ENCODE peak calls at places on chromosomes 11 and 22, in seven cellular contexts. K is myocyte; D is NCI-H1436; J is naive thymus-derived CD4-positive, alpha-beta T cell; B is heart left ventricle; X is brain microvascular endothelial cell; C is stimulated activated CD4-positive, alpha-beta T cell treated with anti-CD3 and anti-CD28 coated beads, Interleukin-1b, Interleukin-23, amount 100 ng/mL, for 48 hours. H is an unnamed sample.

GRCh38 chr11:6077723-6078122 is 29.8 kb upstream of the OR56B4 start:
- DNase-seq in K (no peak), D (no peak), J (no peak), B (no peak), X (no peak), C (no peak), H (no peak)

GRCh38 chr22:42613869-42614268 is 814 bp downstream of the POLDIP3 start:
- DNase-seq in K (no peak), D (no peak), J (no peak), B (no peak), X (no peak), C (no peak), H (no peak)

GRCh38 chr11:132248585-132248984 is 878.2 kb downstream of the NTM start:
- DNase-seq in K (no peak), D (no peak), J (no peak), B (no peak), X (no peak), C (no peak), H (no peak)

GRCh38 chr11:94276943-94277342 is 27.4 kb upstream of the IZUMO1R start:
- DNase-seq in K (no peak), D (no peak), J (no peak), B (no peak), X (no peak), C (no peak), H (no peak)

GRCh38 chr22:42895087-42895486 is 38.0 kb upstream of the ARFGAP3 start:
- DNase-seq in K (no peak), D (no peak), J (no peak), B (no peak), X (no peak), C (peak; percentile 11), H (no peak)

GRCh38 chr11:45664376-45665205 is 831 bp downstream of the CHST1 start:
- DNase-seq in K (no peak), D (no peak), J (no peak), B (no peak), X (no peak), C (no peak), H (no peak)

GRCh38 chr11:126137146-126137545 is 74.3 kb downstream of the RPUSD4 start:
- DNase-seq in K (peak; percentile 52), D (no peak), J (no peak), B (no peak), X (no peak), C (no peak), H (no peak)

GRCh38 chr11:73612601-73613137 is 14.8 kb upstream of the FAM168A start:
- DNase-seq in K (no peak), D (no peak), J (no peak), B (no peak), X (no peak), C (no peak), H (no peak)

GRCh38 chr22:42316988-42317387 is 46.5 kb upstream of the TCF20 start:
- DNase-seq in K (peak; percentile 24), D (peak; percentile 22), J (no peak), B (no peak), X (no peak), C (peak; percentile 42), H (no peak)

GRCh38 chr11:134764367-134764766 is 352.3 kb upstream of the B3GAT1 start:
- DNase-seq in K (no peak), D (no peak), J (no peak), B (no peak), X (no peak), C (no peak), H (no peak)

GRCh38 chr11:111977141-111978027 is 40.2 kb downstream of the DIXDC1 start:
- DNase-seq in K (peak; percentile 73), D (peak; percentile 3), J (no peak), B (peak; percentile 86), X (peak; percentile 29), C (no peak), H (no peak)

GRCh38 chr22:33492210-33492651 is 428.0 kb downstream of the LARGE1 start:
- DNase-seq in K (no peak), D (no peak), J (no peak), B (no peak), X (no peak), C (no peak), H (no peak)

GRCh38 chr22:17235149-17235655 is 16.0 kb upstream of the ADA2 start:
- DNase-seq in K (no peak), D (no peak), J (no peak), B (no peak), X (no peak), C (no peak), H (no peak)

GRCh38 chr11:69317401-69318092 is 23.6 kb downstream of the MYEOV start:
- DNase-seq in K (no peak), D (no peak), J (no peak), B (no peak), X (peak; percentile 11), C (no peak), H (no peak)

GRCh38 chr22:49951678-49951985 is 8.9 kb upstream of the PIM3 start:
- DNase-seq in K (no peak), D (no peak), J (no peak), B (no peak), X (no peak), C (no peak), H (no peak)

GRCh38 chr22:25447689-25448434 is 116.6 kb upstream of the GRK3 start:
- DNase-seq in K (peak; percentile 92), D (peak; percentile 79), J (peak; percentile 71), B (peak; percentile 97), X (peak; percentile 88), C (peak; percentile 93), H (peak; percentile 57)

GRCh38 chr11:69636870-69637600 is 3.9 kb upstream of the CCND1 start:
- DNase-seq in K (no peak), D (no peak), J (no peak), B (no peak), X (no peak), C (no peak), H (no peak)

GRCh38 chr11:68840661-68841653 is 759 bp downstream of the CPT1A start:
- DNase-seq in K (peak; percentile 22), D (no peak), J (no peak), B (peak; percentile 84), X (no peak), C (no peak), H (no peak)

GRCh38 chr11:4181780-4182721 is 87.5 kb downstream of the RRM1 start:
- DNase-seq in K (peak; percentile 53), D (peak; percentile 2), J (no peak), B (no peak), X (peak; percentile 49), C (peak; percentile 52), H (no peak)

GRCh38 chr11:84564180-84564866 is 1062.8 kb downstream of the DLG2 start:
- DNase-seq in K (peak; percentile 31), D (no peak), J (no peak), B (no peak), X (peak; percentile 62), C (peak; percentile 6), H (no peak)

GRCh38 chr11:8070417-8071101 is 10.5 kb upstream of the TUB start:
- DNase-seq in K (peak; percentile 66), D (no peak), J (no peak), B (no peak), X (peak; percentile 44), C (no peak), H (peak; percentile 23)

GRCh38 chr22:19239464-19239863 is 52.1 kb downstream of the CLTCL1 start:
- DNase-seq in K (no peak), D (no peak), J (no peak), B (no peak), X (no peak), C (no peak), H (no peak)

GRCh38 chr22:48443680-48444079 is 1384.0 kb downstream of the BRD1 start:
- DNase-seq in K (no peak), D (no peak), J (no peak), B (peak; percentile 27), X (no peak), C (no peak), H (no peak)

GRCh38 chr11:2428322-2428795 is 16.0 kb downstream of the TRPM5 start:
- DNase-seq in K (peak; percentile 62), D (no peak), J (peak; percentile 85), B (peak; percentile 89), X (peak; percentile 44), C (peak; percentile 85), H (no peak)

GRCh38 chr11:86577663-86578636 is 94.5 kb downstream of the ME3 start:
- DNase-seq in K (peak; percentile 68), D (no peak), J (no peak), B (peak; percentile 82), X (peak; percentile 89), C (no peak), H (no peak)

GRCh38 chr11:38751421-38751820 is 2153.4 kb upstream of the RAG2 start:
- DNase-seq in K (no peak), D (no peak), J (no peak), B (no peak), X (no peak), C (no peak), H (no peak)

GRCh38 chr22:20653795-20654342 is 120.0 kb upstream of the SERPIND1 start:
- DNase-seq in K (no peak), D (no peak), J (no peak), B (no peak), X (no peak), C (no peak), H (no peak)

GRCh38 chr22:35330258-35330861 is 30.7 kb downstream of the TOM1 start:
- DNase-seq in K (peak; percentile 56), D (no peak), J (no peak), B (peak; percentile 91), X (peak; percentile 65), C (peak; percentile 83), H (no peak)